ENCODE peak calls at places on chromosomes 4 and X, in five cellular contexts. M, W, A, D and S are unnamed samples.

GRCh38 chr4:153205028-153205648 is 895 bp downstream of the TRIM2 start:
- DNase-seq in M (peak), W (no peak), A (no peak), D (no peak), S (no peak)

GRCh38 chr4:186726440-186727148 is 2.9 kb upstream of the FAT1 start:
- DNase-seq in M (peak), W (peak), A (peak), D (no peak), S (peak)

GRCh38 chr4:77433102-77433733 is 172.4 kb upstream of the CXCL13 start:
- DNase-seq in M (peak), W (no peak), A (peak), D (no peak), S (no peak)

GRCh38 chrX:152025656-152026440 is 51.4 kb upstream of the GABRE start:
- DNase-seq in M (no peak), W (peak), A (no peak), D (no peak), S (no peak)

GRCh38 chr4:177214935-177215334 is 94.7 kb upstream of the NEIL3 start:
- DNase-seq in M (no peak), W (no peak), A (no peak), D (no peak), S (no peak)

GRCh38 chr4:46386570-46386969 is 3.4 kb downstream of the GABRA2 start:
- DNase-seq in M (peak), W (no peak), A (no peak), D (no peak), S (no peak)

GRCh38 chrX:72366746-72367145 is 61.0 kb upstream of the CITED1 start:
- DNase-seq in M (no peak), W (no peak), A (no peak), D (no peak), S (no peak)

GRCh38 chr4:147927377-147928137 is 195.7 kb downstream of the ARHGAP10 start:
- DNase-seq in M (no peak), W (no peak), A (peak), D (peak), S (no peak)

GRCh38 chr4:46844325-46844917 is 64.6 kb downstream of the COX7B2 start:
- DNase-seq in M (peak), W (no peak), A (peak), D (no peak), S (no peak)

GRCh38 chr4:56627375-56627774 is 53.7 kb downstream of the HOPX start:
- DNase-seq in M (no peak), W (no peak), A (no peak), D (no peak), S (no peak)

GRCh38 chrX:119833905-119834304 is 18.9 kb downstream of the UPF3B start:
- DNase-seq in M (no peak), W (no peak), A (no peak), D (no peak), S (no peak)

GRCh38 chr4:176002007-176002623 is 63.5 kb upstream of the WDR17 start:
- DNase-seq in M (peak), W (peak), A (peak), D (no peak), S (peak)

GRCh38 chr4:124188601-124189000 is 523.9 kb downstream of the ANKRD50 start:
- DNase-seq in M (no peak), W (no peak), A (no peak), D (no peak), S (no peak)

GRCh38 chr4:35541888-35542213 is 702.5 kb downstream of the ARAP2 start:
- DNase-seq in M (peak), W (no peak), A (no peak), D (no peak), S (no peak)

GRCh38 chr4:98745372-98745771 is 87.0 kb upstream of the TSPAN5 start:
- DNase-seq in M (no peak), W (no peak), A (peak), D (no peak), S (no peak)

GRCh38 chr4:26076000-26076587 is 162.1 kb downstream of the SMIM20 start:
- DNase-seq in M (no peak), W (no peak), A (peak), D (no peak), S (no peak)

GRCh38 chrX:26927419-26927818 is 535.7 kb downstream of the PPP4R3C start:
- DNase-seq in M (no peak), W (no peak), A (no peak), D (no peak), S (no peak)

GRCh38 chr4:128776794-128777216 is 32.7 kb upstream of the JADE1 start:
- DNase-seq in M (no peak), W (no peak), A (peak), D (no peak), S (no peak)

DNA sequence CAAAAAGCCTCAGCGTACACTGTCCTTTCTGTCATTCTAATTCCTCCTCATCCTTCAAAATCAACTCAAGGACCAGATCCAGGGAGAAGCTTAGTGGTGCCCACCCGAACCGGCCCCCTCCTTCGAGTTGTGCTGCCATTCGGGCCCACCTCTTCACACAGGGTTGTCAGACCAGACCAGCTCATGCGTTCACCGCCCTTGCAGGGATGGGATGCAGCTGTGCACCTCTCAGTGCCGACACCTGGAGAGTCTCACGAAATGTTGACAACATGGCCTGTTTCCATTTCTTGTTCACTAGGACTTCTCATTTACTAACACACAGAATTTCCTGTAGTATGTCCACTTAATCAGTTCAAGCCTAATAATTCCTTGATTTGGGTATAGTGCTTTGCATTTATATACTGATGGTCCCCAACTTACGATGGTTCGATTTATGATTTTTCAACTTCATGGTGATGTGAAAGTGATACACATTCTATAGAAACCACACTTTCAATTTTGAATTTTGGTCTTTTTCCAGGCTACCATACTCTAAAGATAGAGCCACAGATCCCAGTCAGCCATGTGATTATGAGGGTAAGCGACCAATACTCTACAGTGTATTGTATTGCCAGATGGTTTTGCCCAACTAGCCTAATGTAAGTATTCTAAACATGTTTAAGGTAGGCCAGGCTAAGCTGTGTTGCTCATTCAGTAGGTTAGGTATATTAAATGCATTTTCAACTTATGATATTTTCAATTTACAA is 23.3 kb downstream of the PKD2 start:
- DNase-seq in M (no peak), W (no peak), A (no peak), D (no peak), S (no peak)
- H3K27ac ChIP-seq in M (no peak), W (no peak), A (no peak), D (no peak), S (no peak)

GRCh38 chrX:68462653-68463052 is 29.4 kb upstream of the OPHN1 start:
- DNase-seq in M (peak), W (no peak), A (peak), D (no peak), S (no peak)
- H3K27ac ChIP-seq in M (no peak), W (no peak), A (no peak), D (no peak), S (no peak)

GRCh38 chrX:13938053-13938765 is 91.5 kb downstream of the GEMIN8 start:
- DNase-seq in M (peak), W (no peak), A (peak), D (no peak), S (peak)
- H3K27ac ChIP-seq in M (peak), W (no peak), A (no peak), D (no peak), S (peak)

DNA sequence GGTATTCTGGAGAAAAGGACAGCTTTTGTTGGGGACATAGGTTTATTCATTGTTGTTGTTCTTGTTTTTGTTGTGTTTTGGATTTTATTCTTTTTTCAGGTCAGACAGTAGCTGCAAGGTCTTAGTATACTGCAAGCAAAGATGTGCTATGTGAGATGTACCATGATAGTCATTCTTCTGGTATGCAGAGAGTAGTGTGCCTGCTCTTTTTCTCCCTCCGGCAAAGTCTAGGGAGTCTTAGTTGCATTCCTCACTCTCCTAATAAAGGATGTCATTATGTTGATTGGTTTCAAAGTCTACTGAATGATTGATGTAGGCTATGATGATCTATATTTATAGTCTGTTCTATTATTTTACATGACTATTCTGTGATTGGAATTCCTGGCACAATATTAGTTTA is 119.9 kb upstream of the POF1B start:
- DNase-seq in M (no peak), W (no peak), A (no peak), D (no peak), S (no peak)
- H3K27ac ChIP-seq in M (no peak), W (no peak), A (no peak), D (no peak), S (no peak)

GRCh38 chr4:182062458-182062857 is 180.7 kb upstream of the TENM3 start:
- DNase-seq in M (no peak), W (no peak), A (no peak), D (no peak), S (no peak)
- H3K27ac ChIP-seq in M (no peak), W (no peak), A (no peak), D (peak), S (no peak)

GRCh38 chrX:47614618-47615017 is 5.0 kb downstream of the SYN1 start:
- DNase-seq in M (no peak), W (no peak), A (no peak), D (no peak), S (no peak)
- H3K27ac ChIP-seq in M (no peak), W (no peak), A (no peak), D (no peak), S (no peak)

GRCh38 chrX:153049093-153049492 is 7.2 kb upstream of the PNMA3 start:
- DNase-seq in M (no peak), W (no peak), A (no peak), D (no peak), S (no peak)
- H3K27ac ChIP-seq in M (no peak), W (no peak), A (no peak), D (no peak), S (no peak)